ENCODE peak calls at places on chromosomes 6 and 20, in ten cellular contexts. C is fibroblast of lung, D is fibroblast of the aortic adventitia, M is SK-N-SH, S is brain microvascular endothelial cell, P is IMR-90, G is choroid plexus epithelial cell, V is colonic mucosa, L is omental fat pad, J is stomach. O is an unnamed sample.

GRCh38 chr6:130148181-130148580 is 74.6 kb downstream of the SAMD3 start:
- DNase-seq in C (no peak), D (no peak), M (no peak), S (no peak), P (no peak), G (no peak), V (no peak), L (no peak), J (no peak), O (no peak)

GRCh38 chr6:3751019-3751729 is at the start of gene PXDC1:
- DNase-seq in C (no peak), D (no peak), M (no peak), S (no peak), P (no peak), G (peak; percentile 33), V (no peak), L (no peak), J (no peak), O (no peak)

GRCh38 chr6:26187981-26188635 is 100.9 kb downstream of the HFE start:
- DNase-seq in C (peak; percentile 44), D (peak; percentile 46), M (no peak), S (no peak), P (peak; percentile 43), G (peak; percentile 60), V (peak; percentile 59), L (no peak), J (no peak), O (no peak)

GRCh38 chr20:17896247-17896723 is 72.3 kb downstream of the SNX5 start:
- DNase-seq in C (no peak), D (no peak), M (no peak), S (no peak), P (no peak), G (no peak), V (no peak), L (no peak), J (no peak), O (no peak)

GRCh38 chr20:483791-484644 is 21.7 kb upstream of the TBC1D20 start:
- DNase-seq in C (no peak), D (no peak), M (no peak), S (no peak), P (no peak), G (no peak), V (no peak), L (no peak), J (no peak), O (no peak)

GRCh38 chr20:35248641-35249475 is 22.4 kb downstream of the MMP24 start:
- DNase-seq in C (peak; percentile 52), D (no peak), M (no peak), S (no peak), P (no peak), G (no peak), V (no peak), L (no peak), J (no peak), O (no peak)

GRCh38 chr6:169162968-169163903 is 90.4 kb downstream of the THBS2 start:
- DNase-seq in C (peak; percentile 99), D (peak; percentile 98), M (peak; percentile 22), S (peak; percentile 94), P (peak; percentile 99), G (peak; percentile 91), V (no peak), L (no peak), J (no peak), O (peak; percentile 99)

GRCh38 chr20:63641792-63642517 is 11.3 kb downstream of the STMN3 start:
- DNase-seq in C (peak; percentile 68), D (peak; percentile 75), M (peak; percentile 99), S (peak; percentile 54), P (peak; percentile 62), G (peak; percentile 85), V (peak; percentile 94), L (peak; percentile 78), J (peak; percentile 94), O (no peak)

GRCh38 chr6:45504947-45505346 is 127.2 kb upstream of the SUPT3H start:
- DNase-seq in C (peak; percentile 97), D (peak; percentile 41), M (no peak), S (peak; percentile 56), P (peak; percentile 98), G (peak; percentile 90), V (no peak), L (no peak), J (peak; percentile 39), O (peak; percentile 38)

GRCh38 chr20:33561981-33562601 is 72.2 kb downstream of the CBFA2T2 start:
- DNase-seq in C (peak; percentile 91), D (peak; percentile 96), M (peak; percentile 83), S (peak; percentile 70), P (peak; percentile 95), G (peak; percentile 90), V (peak; percentile 92), L (peak; percentile 41), J (peak; percentile 83), O (peak; percentile 76)

GRCh38 chr20:62554214-62554897 is 78.6 kb upstream of the GATA5 start:
- DNase-seq in C (no peak), D (no peak), M (no peak), S (no peak), P (no peak), G (no peak), V (no peak), L (no peak), J (no peak), O (no peak)

GRCh38 chr20:38878798-38879197 is 47.4 kb upstream of the FAM83D start:
- DNase-seq in C (peak; percentile 27), D (peak; percentile 31), M (no peak), S (peak; percentile 13), P (peak; percentile 19), G (peak; percentile 49), V (no peak), L (no peak), J (no peak), O (no peak)

GRCh38 chr6:28634758-28635546 is 109.3 kb downstream of the GPX5 start:
- DNase-seq in C (peak; percentile 13), D (peak; percentile 6), M (peak; percentile 80), S (no peak), P (no peak), G (peak; percentile 19), V (peak; percentile 24), L (no peak), J (no peak), O (no peak)

GRCh38 chr20:40895182-40895581 is 133.4 kb upstream of the TOP1 start:
- DNase-seq in C (no peak), D (no peak), M (no peak), S (no peak), P (no peak), G (no peak), V (no peak), L (no peak), J (no peak), O (no peak)

GRCh38 chr20:40893610-40894242 is 134.9 kb upstream of the TOP1 start:
- DNase-seq in C (no peak), D (no peak), M (no peak), S (no peak), P (no peak), G (no peak), V (no peak), L (no peak), J (no peak), O (no peak)

GRCh38 chr20:40890635-40891034 is 138.0 kb upstream of the TOP1 start:
- DNase-seq in C (no peak), D (no peak), M (no peak), S (no peak), P (no peak), G (no peak), V (no peak), L (no peak), J (no peak), O (no peak)

GRCh38 chr20:40897177-40897700 is 131.4 kb upstream of the TOP1 start:
- DNase-seq in C (no peak), D (peak; percentile 57), M (peak; percentile 80), S (no peak), P (peak; percentile 47), G (peak; percentile 17), V (no peak), L (no peak), J (no peak), O (peak; percentile 35)

GRCh38 chr20:40892642-40893041 is 136.0 kb upstream of the TOP1 start:
- DNase-seq in C (no peak), D (no peak), M (no peak), S (no peak), P (no peak), G (no peak), V (no peak), L (no peak), J (no peak), O (no peak)
- TF ChIP-seq CTCF in C (no peak), D (no peak), M (no peak), S (no peak), P (no peak), G (peak; percentile 12), V (no peak), L (no peak), J (no peak), O (no peak)

GRCh38 chr6:75546401-75546800 is 52.8 kb upstream of the FILIP1 start:
- DNase-seq in C (no peak), D (peak; percentile 60), M (no peak), S (no peak), P (peak; percentile 35), G (peak; percentile 68), V (no peak), L (no peak), J (no peak), O (no peak)
- TF ChIP-seq CTCF in C (peak; percentile 28), D (peak; percentile 23), M (peak; percentile 48), S (peak; percentile 1), P (peak; percentile 43), G (peak; percentile 34), V (no peak), L (no peak), J (peak; percentile 8), O (peak; percentile 12)

GRCh38 chr6:44493132-44493531 is 105.6 kb downstream of the CDC5L start:
- DNase-seq in C (no peak), D (no peak), M (no peak), S (no peak), P (no peak), G (no peak), V (no peak), L (no peak), J (no peak), O (no peak)

GRCh38 chr6:44496705-44497369 is 109.3 kb downstream of the CDC5L start:
- DNase-seq in C (no peak), D (peak; percentile 19), M (no peak), S (no peak), P (no peak), G (no peak), V (no peak), L (no peak), J (no peak), O (no peak)

GRCh38 chr6:44495036-44495901 is 107.8 kb downstream of the CDC5L start:
- DNase-seq in C (peak; percentile 44), D (no peak), M (no peak), S (no peak), P (no peak), G (no peak), V (no peak), L (no peak), J (no peak), O (no peak)

GRCh38 chr6:44493593-44493992 is 106.1 kb downstream of the CDC5L start:
- DNase-seq in C (no peak), D (no peak), M (no peak), S (no peak), P (no peak), G (no peak), V (no peak), L (no peak), J (no peak), O (no peak)

GRCh38 chr6:44494011-44494501 is 106.5 kb downstream of the CDC5L start:
- DNase-seq in C (peak; percentile 92), D (peak; percentile 87), M (no peak), S (peak; percentile 46), P (peak; percentile 76), G (peak; percentile 46), V (no peak), L (no peak), J (no peak), O (peak; percentile 55)
- TF ChIP-seq CTCF in C (peak; percentile 29), D (no peak), M (peak; percentile 44), S (peak; percentile 53), P (peak; percentile 24), G (peak; percentile 43), V (no peak), L (no peak), J (no peak), O (peak; percentile 29)

GRCh38 chr6:79625746-79626145 is 5.4 kb upstream of the SH3BGRL2 start:
- DNase-seq in C (no peak), D (no peak), M (no peak), S (no peak), P (no peak), G (no peak), V (no peak), L (no peak), J (no peak), O (no peak)
- TF ChIP-seq CTCF in C (no peak), D (no peak), M (no peak), S (no peak), P (no peak), G (no peak), V (no peak), L (no peak), J (no peak), O (no peak)